ENCODE peak calls at places on chromosomes 6 and 20, in five cellular contexts. One of them, this sample, is unnamed.

GRCh38 chr20:38162878-38163875 is 1.9 kb downstream of the TGM2 start:
- DNase-seq in SW480: no peak
- DNase-seq in ELR: no peak
- DNase-seq in naive B cell: no peak
- DNase-seq in thoracic aorta: no peak
- DNase-seq in this sample: no peak

GRCh38 chr20:48772183-48772976 is 55.4 kb downstream of the PREX1 start:
- DNase-seq in SW480: no peak
- DNase-seq in ELR: no peak
- DNase-seq in naive B cell: peak
- DNase-seq in thoracic aorta: no peak
- DNase-seq in this sample: peak

GRCh38 chr6:50850223-50850751 is 31.6 kb downstream of the TFAP2B start:
- DNase-seq in SW480: no peak
- DNase-seq in ELR: no peak
- DNase-seq in naive B cell: no peak
- DNase-seq in thoracic aorta: no peak
- DNase-seq in this sample: no peak

GRCh38 chr6:157376706-157377230 is 4.2 kb upstream of the ZDHHC14 start:
- DNase-seq in SW480: no peak
- DNase-seq in ELR: no peak
- DNase-seq in naive B cell: no peak
- DNase-seq in thoracic aorta: no peak
- DNase-seq in this sample: peak

GRCh38 chr20:59560588-59561227 is 43.6 kb upstream of the PHACTR3 start:
- DNase-seq in SW480: peak
- DNase-seq in ELR: peak
- DNase-seq in naive B cell: no peak
- DNase-seq in thoracic aorta: no peak
- DNase-seq in this sample: peak

GRCh38 chr20:50642288-50642803 is 49.0 kb downstream of the RIPOR3 start:
- DNase-seq in SW480: no peak
- DNase-seq in ELR: peak
- DNase-seq in naive B cell: no peak
- DNase-seq in thoracic aorta: no peak
- DNase-seq in this sample: no peak

GRCh38 chr6:11486959-11487358 is 50.6 kb upstream of the TMEM170B start:
- DNase-seq in SW480: no peak
- DNase-seq in ELR: no peak
- DNase-seq in naive B cell: no peak
- DNase-seq in thoracic aorta: no peak
- DNase-seq in this sample: no peak

GRCh38 chr6:22366214-22366613 is 69.4 kb upstream of the PRL start:
- DNase-seq in SW480: no peak
- DNase-seq in ELR: no peak
- DNase-seq in naive B cell: no peak
- DNase-seq in thoracic aorta: no peak
- DNase-seq in this sample: no peak

GRCh38 chr20:9838035-9838377 is 870 bp downstream of the PAK5 start:
- DNase-seq in SW480: no peak
- DNase-seq in ELR: no peak
- DNase-seq in naive B cell: no peak
- DNase-seq in thoracic aorta: no peak
- DNase-seq in this sample: no peak

GRCh38 chr6:153790881-153791473 is 248.1 kb upstream of the OPRM1 start:
- DNase-seq in SW480: no peak
- DNase-seq in ELR: peak
- DNase-seq in naive B cell: no peak
- DNase-seq in thoracic aorta: no peak
- DNase-seq in this sample: peak

GRCh38 chr6:17015144-17015543 is 86.7 kb upstream of the STMND1 start:
- DNase-seq in SW480: no peak
- DNase-seq in ELR: peak
- DNase-seq in naive B cell: no peak
- DNase-seq in thoracic aorta: no peak
- DNase-seq in this sample: no peak

GRCh38 chr6:26327450-26328264 is 37.3 kb upstream of the BTN3A2 start:
- DNase-seq in SW480: peak
- DNase-seq in ELR: peak
- DNase-seq in naive B cell: no peak
- DNase-seq in thoracic aorta: no peak
- DNase-seq in this sample: peak

GRCh38 chr6:163533443-163533842 is 118.9 kb downstream of the QKI start:
- DNase-seq in SW480: peak
- DNase-seq in ELR: peak
- DNase-seq in naive B cell: no peak
- DNase-seq in thoracic aorta: no peak
- DNase-seq in this sample: no peak

GRCh38 chr6:89148016-89148750 is 2.3 kb downstream of the PM20D2 start:
- DNase-seq in SW480: no peak
- DNase-seq in ELR: peak
- DNase-seq in naive B cell: no peak
- DNase-seq in thoracic aorta: no peak
- DNase-seq in this sample: no peak

GRCh38 chr20:31860431-31861345 is 9.6 kb downstream of the DUSP15 start:
- DNase-seq in SW480: peak
- DNase-seq in ELR: peak
- DNase-seq in naive B cell: no peak
- DNase-seq in thoracic aorta: no peak
- DNase-seq in this sample: peak

GRCh38 chr6:786946-787763 is 94.2 kb upstream of the EXOC2 start:
- DNase-seq in SW480: no peak
- DNase-seq in ELR: peak
- DNase-seq in naive B cell: no peak
- DNase-seq in thoracic aorta: no peak
- DNase-seq in this sample: peak

GRCh38 chr6:69866351-69867074 is at the start of gene COL19A1:
- DNase-seq in SW480: peak
- DNase-seq in ELR: peak
- DNase-seq in naive B cell: peak
- DNase-seq in thoracic aorta: no peak
- DNase-seq in this sample: peak

GRCh38 chr6:6892706-6893601 is 214.8 kb upstream of the RREB1 start:
- DNase-seq in SW480: no peak
- DNase-seq in ELR: no peak
- DNase-seq in naive B cell: no peak
- DNase-seq in thoracic aorta: no peak
- DNase-seq in this sample: no peak

GRCh38 chr6:10421508-10422281 is 6.8 kb upstream of the TFAP2A start:
- DNase-seq in SW480: no peak
- DNase-seq in ELR: no peak
- DNase-seq in naive B cell: no peak
- DNase-seq in thoracic aorta: no peak
- DNase-seq in this sample: no peak

GRCh38 chr20:59948212-59948611 is 8.0 kb downstream of the FAM217B start:
- DNase-seq in SW480: no peak
- DNase-seq in ELR: no peak
- DNase-seq in naive B cell: no peak
- DNase-seq in thoracic aorta: no peak
- DNase-seq in this sample: no peak

GRCh38 chr6:168412456-168412855 is 28.5 kb upstream of the SMOC2 start:
- DNase-seq in SW480: no peak
- DNase-seq in ELR: no peak
- DNase-seq in naive B cell: no peak
- DNase-seq in thoracic aorta: no peak
- DNase-seq in this sample: no peak

GRCh38 chr6:140677781-140678528 is 1303.5 kb upstream of the CITED2 start:
- DNase-seq in SW480: no peak
- DNase-seq in ELR: no peak
- DNase-seq in naive B cell: no peak
- DNase-seq in thoracic aorta: no peak
- DNase-seq in this sample: peak

GRCh38 chr6:124294572-124294971 is 490.9 kb downstream of the NKAIN2 start:
- DNase-seq in SW480: no peak
- DNase-seq in ELR: no peak
- DNase-seq in naive B cell: no peak
- DNase-seq in thoracic aorta: no peak
- DNase-seq in this sample: no peak

GRCh38 chr6:108653864-108654402 is 93.2 kb downstream of the FOXO3 start:
- DNase-seq in SW480: no peak
- DNase-seq in ELR: peak
- DNase-seq in naive B cell: no peak
- DNase-seq in thoracic aorta: no peak
- DNase-seq in this sample: no peak

GRCh38 chr6:54291738-54292137 is 16.5 kb upstream of the TINAG start:
- DNase-seq in SW480: no peak
- DNase-seq in ELR: peak
- DNase-seq in naive B cell: no peak
- DNase-seq in thoracic aorta: no peak
- DNase-seq in this sample: no peak

GRCh38 chr6:128491041-128491642 is 29.3 kb downstream of the PTPRK start:
- DNase-seq in SW480: peak
- DNase-seq in ELR: no peak
- DNase-seq in naive B cell: no peak
- DNase-seq in thoracic aorta: no peak
- DNase-seq in this sample: no peak

This sample was measured in OCI-LY7.